ENCODE peak calls at places on chromosome 1, in five cellular contexts. H, O, J, Z and N are unnamed samples.

GRCh38 chr1:202034683-202035462 is 24.5 kb downstream of the ELF3 start:
- DNase-seq in H (peak), O (peak), J (peak), Z (peak), N (peak)

GRCh38 chr1:226001852-226002666 is 2.9 kb upstream of the SDE2 start:
- DNase-seq in H (no peak), O (peak), J (no peak), Z (peak), N (no peak)

GRCh38 chr1:37475380-37476086 is 1.2 kb downstream of the ZC3H12A start:
- DNase-seq in H (no peak), O (peak), J (no peak), Z (no peak), N (no peak)

GRCh38 chr1:156705321-156705917 is at the start of gene CRABP2:
- DNase-seq in H (no peak), O (peak), J (no peak), Z (no peak), N (peak)

GRCh38 chr1:91797164-91797563 is 88.8 kb downstream of the TGFBR3 start:
- DNase-seq in H (no peak), O (no peak), J (no peak), Z (no peak), N (no peak)

GRCh38 chr1:183185941-183186490 is at the start of gene LAMC2:
- DNase-seq in H (peak), O (no peak), J (peak), Z (no peak), N (peak)

GRCh38 chr1:157097692-157098091 is 1.9 kb downstream of the ETV3L start:
- DNase-seq in H (no peak), O (no peak), J (no peak), Z (no peak), N (no peak)

GRCh38 chr1:23341829-23342697 is 2.0 kb downstream of the HNRNPR start:
- DNase-seq in H (no peak), O (no peak), J (no peak), Z (peak), N (no peak)

GRCh38 chr1:176110203-176110602 is 96.9 kb downstream of the COP1 start:
- DNase-seq in H (no peak), O (no peak), J (peak), Z (no peak), N (no peak)

GRCh38 chr1:36155560-36156328 is at the start of gene MAP7D1:
- DNase-seq in H (peak), O (peak), J (peak), Z (peak), N (peak)

GRCh38 chr1:90726716-90727480 is 9.8 kb upstream of the BARHL2 start:
- DNase-seq in H (no peak), O (no peak), J (no peak), Z (no peak), N (no peak)

GRCh38 chr1:94383966-94384408 is 34.2 kb upstream of the ABCD3 start:
- DNase-seq in H (peak), O (no peak), J (peak), Z (peak), N (no peak)

DNA sequence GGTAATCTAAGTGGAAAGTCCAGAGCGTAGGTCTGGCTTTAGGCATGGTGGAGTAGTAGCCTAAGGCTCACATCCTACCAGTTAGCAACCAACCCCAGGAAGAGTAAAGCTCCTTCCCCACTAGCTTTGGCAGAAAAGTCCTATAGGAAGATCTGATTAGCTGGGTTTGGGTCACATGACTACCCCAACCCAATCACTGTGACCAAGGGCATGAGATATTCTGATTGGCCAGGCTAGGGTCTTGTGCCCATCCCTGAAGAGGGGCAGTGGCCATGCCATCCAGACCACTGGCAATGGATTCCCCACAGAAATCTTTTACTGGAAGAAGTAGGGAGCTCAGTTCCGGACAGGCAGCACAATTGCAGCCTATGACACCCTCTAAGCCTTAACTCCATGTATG is 58.6 kb upstream of the CD34 start:
- DNase-seq in H (no peak), O (peak), J (no peak), Z (no peak), N (no peak)
- TF ChIP-seq BHLHE40 in H (no peak), O (no peak), J (no peak), Z (no peak), N (no peak)

GRCh38 chr1:64956241-64956640 is 10.1 kb downstream of the JAK1 start:
- DNase-seq in H (no peak), O (peak), J (no peak), Z (no peak), N (no peak)
- TF ChIP-seq BHLHE40 in H (no peak), O (no peak), J (no peak), Z (no peak), N (no peak)

GRCh38 chr1:18344755-18345154 is 136.0 kb upstream of the KLHDC7A start:
- DNase-seq in H (no peak), O (no peak), J (no peak), Z (no peak), N (peak)
- TF ChIP-seq BHLHE40 in H (no peak), O (no peak), J (no peak), Z (no peak), N (no peak)

DNA sequence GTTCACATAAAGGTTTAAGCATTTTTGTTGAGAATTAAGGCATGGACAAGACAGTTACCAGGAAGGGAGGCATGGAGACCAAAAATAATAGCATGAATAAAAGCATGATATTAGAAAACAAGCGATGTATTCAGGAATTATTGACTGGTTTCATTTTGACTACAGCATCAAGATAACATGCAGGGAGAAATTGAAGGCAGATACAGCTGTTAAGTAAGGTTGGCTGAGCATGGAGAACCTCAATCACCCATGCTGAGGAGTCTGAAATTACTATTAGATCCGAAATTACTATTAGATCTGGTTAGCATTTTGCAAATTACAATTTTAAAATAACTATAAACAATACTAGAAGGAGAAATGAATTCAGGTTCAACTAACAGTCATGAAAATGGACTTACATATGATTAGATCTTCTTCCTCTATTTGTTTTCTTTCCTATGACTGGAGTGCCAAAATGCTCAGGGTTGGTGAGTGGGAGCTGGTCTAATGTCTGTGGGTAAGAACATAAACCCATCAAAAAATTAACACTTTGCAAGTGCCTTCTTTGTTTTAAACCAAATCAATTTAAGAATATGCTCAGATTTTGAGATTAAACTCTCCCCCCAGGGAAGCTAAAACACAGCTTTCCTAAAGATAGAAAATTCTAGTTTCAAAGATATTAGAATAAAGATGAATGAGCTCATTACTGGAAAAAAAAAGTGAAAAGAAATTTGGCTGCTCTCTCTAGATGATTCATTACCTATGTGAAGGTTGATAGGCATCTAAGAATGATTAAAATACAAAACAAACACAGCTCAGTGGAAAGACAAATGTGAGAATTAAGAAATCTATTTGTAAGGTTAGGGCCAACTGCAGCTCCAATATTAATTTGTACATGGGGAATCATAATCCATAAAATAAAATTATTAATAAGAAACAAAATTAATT is 81.7 kb downstream of the ARID4B start:
- DNase-seq in H (no peak), O (no peak), J (no peak), Z (no peak), N (no peak)
- TF ChIP-seq BHLHE40 in H (no peak), O (no peak), J (no peak), Z (no peak), N (no peak)